ENCODE peak calls at places on chromosomes 13 and 19, in ten cellular contexts. One of them, this sample, is unnamed. For H3K9me3, the result is how much of the 10 kb centered on the place peaks cover.

GRCh38 chr19:31350033-31350692 is 927 bp upstream of the TSHZ3 start:
- DNase-seq in tibial artery: peak
- DNase-seq in uterus: peak
- DNase-seq in MM.1S: no peak
- DNase-seq in tibial nerve: no peak
- DNase-seq in cardiac muscle cell: peak
- DNase-seq in hepatocyte: peak
- DNase-seq in K562: no peak
- DNase-seq in left lung: peak
- DNase-seq in PC-3: no peak
- DNase-seq in this sample: peak

GRCh38 chr19:54938906-54939305 is 8.4 kb downstream of the NLRP7 start:
- DNase-seq in tibial artery: no peak
- DNase-seq in uterus: no peak
- DNase-seq in MM.1S: peak
- DNase-seq in tibial nerve: no peak
- DNase-seq in cardiac muscle cell: no peak
- DNase-seq in hepatocyte: no peak
- DNase-seq in K562: no peak
- DNase-seq in left lung: no peak
- DNase-seq in PC-3: no peak
- DNase-seq in this sample: no peak

GRCh38 chr19:40646564-40647254 is 43.7 kb downstream of the NUMBL start:
- DNase-seq in tibial artery: no peak
- DNase-seq in uterus: no peak
- DNase-seq in MM.1S: no peak
- DNase-seq in tibial nerve: no peak
- DNase-seq in cardiac muscle cell: no peak
- DNase-seq in hepatocyte: no peak
- DNase-seq in K562: no peak
- DNase-seq in left lung: no peak
- DNase-seq in PC-3: peak
- DNase-seq in this sample: no peak

GRCh38 chr13:110714798-110715394 is 1.4 kb downstream of the ING1 start:
- DNase-seq in tibial artery: peak
- DNase-seq in uterus: peak
- DNase-seq in MM.1S: peak
- DNase-seq in tibial nerve: peak
- DNase-seq in cardiac muscle cell: peak
- DNase-seq in hepatocyte: peak
- DNase-seq in K562: peak
- DNase-seq in left lung: peak
- DNase-seq in PC-3: peak
- DNase-seq in this sample: peak

GRCh38 chr19:17205237-17206140 is 9.7 kb upstream of the USE1 start:
- DNase-seq in tibial artery: no peak
- DNase-seq in uterus: peak
- DNase-seq in MM.1S: peak
- DNase-seq in tibial nerve: no peak
- DNase-seq in cardiac muscle cell: peak
- DNase-seq in hepatocyte: peak
- DNase-seq in K562: peak
- DNase-seq in left lung: no peak
- DNase-seq in PC-3: peak
- DNase-seq in this sample: no peak

GRCh38 chr19:3179739-3180293 is 1.2 kb downstream of the S1PR4 start:
- DNase-seq in tibial artery: no peak
- DNase-seq in uterus: no peak
- DNase-seq in MM.1S: no peak
- DNase-seq in tibial nerve: no peak
- DNase-seq in cardiac muscle cell: no peak
- DNase-seq in hepatocyte: no peak
- DNase-seq in K562: no peak
- DNase-seq in left lung: no peak
- DNase-seq in PC-3: no peak
- DNase-seq in this sample: peak

GRCh38 chr13:98313023-98313937 is 136.2 kb upstream of the RNF113B start:
- DNase-seq in tibial artery: no peak
- DNase-seq in uterus: no peak
- DNase-seq in MM.1S: no peak
- DNase-seq in tibial nerve: no peak
- DNase-seq in cardiac muscle cell: no peak
- DNase-seq in hepatocyte: no peak
- DNase-seq in K562: no peak
- DNase-seq in left lung: no peak
- DNase-seq in PC-3: no peak
- DNase-seq in this sample: no peak

GRCh38 chr19:41535029-41535622 is 40.8 kb upstream of the CEACAM21 start:
- DNase-seq in tibial artery: no peak
- DNase-seq in uterus: no peak
- DNase-seq in MM.1S: peak
- DNase-seq in tibial nerve: no peak
- DNase-seq in cardiac muscle cell: no peak
- DNase-seq in hepatocyte: no peak
- DNase-seq in K562: no peak
- DNase-seq in left lung: no peak
- DNase-seq in PC-3: no peak
- DNase-seq in this sample: no peak

GRCh38 chr13:40665061-40665753 is 1.2 kb downstream of the FOXO1 start:
- DNase-seq in tibial artery: peak
- DNase-seq in uterus: peak
- DNase-seq in MM.1S: peak
- DNase-seq in tibial nerve: no peak
- DNase-seq in cardiac muscle cell: no peak
- DNase-seq in hepatocyte: peak
- DNase-seq in K562: peak
- DNase-seq in left lung: peak
- DNase-seq in PC-3: peak
- DNase-seq in this sample: peak

GRCh38 chr19:38321646-38322323 is 2.1 kb downstream of the KCNK6 start:
- DNase-seq in tibial artery: no peak
- DNase-seq in uterus: peak
- DNase-seq in MM.1S: no peak
- DNase-seq in tibial nerve: no peak
- DNase-seq in cardiac muscle cell: peak
- DNase-seq in hepatocyte: peak
- DNase-seq in K562: peak
- DNase-seq in left lung: peak
- DNase-seq in PC-3: no peak
- DNase-seq in this sample: no peak

DNA sequence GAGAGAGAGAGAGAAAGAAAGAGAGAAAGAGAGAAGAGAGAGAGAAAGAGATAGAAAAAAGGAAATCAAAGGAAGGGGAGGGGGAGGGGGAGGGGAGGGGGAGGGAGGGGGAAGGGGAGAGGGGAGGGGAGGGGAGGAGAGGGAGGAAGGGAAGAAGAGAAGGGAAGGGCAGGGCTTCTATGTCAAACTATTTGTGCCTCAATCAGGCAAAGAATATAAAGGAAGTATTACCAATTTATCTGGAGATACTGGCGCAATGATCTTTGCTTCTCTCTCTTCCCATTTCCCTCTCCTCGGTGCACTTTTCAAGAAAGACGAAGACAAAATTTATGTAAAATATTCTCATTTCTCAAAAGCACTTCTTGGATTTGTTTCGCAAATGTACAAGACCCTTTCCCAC is 9.3 kb upstream of the INSR start:
- DNase-seq in tibial artery: no peak
- DNase-seq in uterus: no peak
- DNase-seq in MM.1S: no peak
- DNase-seq in tibial nerve: no peak
- DNase-seq in cardiac muscle cell: no peak
- DNase-seq in hepatocyte: no peak
- DNase-seq in K562: no peak
- DNase-seq in left lung: no peak
- DNase-seq in PC-3: no peak
- DNase-seq in this sample: no peak
- H3K27ac ChIP-seq in tibial artery: no peak
- H3K27ac ChIP-seq in uterus: no peak
- H3K27ac ChIP-seq in MM.1S: no peak
- H3K27ac ChIP-seq in tibial nerve: no peak
- H3K27ac ChIP-seq in cardiac muscle cell: no peak
- H3K27ac ChIP-seq in hepatocyte: no peak
- H3K27ac ChIP-seq in K562: no peak
- H3K27ac ChIP-seq in left lung: no peak
- H3K27ac ChIP-seq in PC-3: no peak
- H3K27ac ChIP-seq in this sample: no peak

GRCh38 chr19:876089-876488 is 16.6 kb downstream of the CFD start:
- DNase-seq in tibial artery: no peak
- DNase-seq in uterus: no peak
- DNase-seq in MM.1S: no peak
- DNase-seq in tibial nerve: no peak
- DNase-seq in cardiac muscle cell: no peak
- DNase-seq in hepatocyte: no peak
- DNase-seq in K562: no peak
- DNase-seq in left lung: no peak
- DNase-seq in PC-3: no peak
- DNase-seq in this sample: no peak
- H3K9me3 ChIP-seq in tibial artery: under half
- H3K9me3 ChIP-seq in uterus: under half
- H3K9me3 ChIP-seq in MM.1S: under half
- H3K9me3 ChIP-seq in tibial nerve: under half
- H3K9me3 ChIP-seq in cardiac muscle cell: under half
- H3K9me3 ChIP-seq in hepatocyte: under half
- H3K9me3 ChIP-seq in K562: under half
- H3K9me3 ChIP-seq in left lung: under half
- H3K9me3 ChIP-seq in PC-3: under half
- H3K9me3 ChIP-seq in this sample: under half

GRCh38 chr19:12723383-12723642 is 419 bp downstream of the TNPO2 start:
- DNase-seq in tibial artery: no peak
- DNase-seq in uterus: no peak
- DNase-seq in MM.1S: peak
- DNase-seq in tibial nerve: no peak
- DNase-seq in cardiac muscle cell: no peak
- DNase-seq in hepatocyte: no peak
- DNase-seq in K562: no peak
- DNase-seq in left lung: no peak
- DNase-seq in PC-3: no peak
- DNase-seq in this sample: no peak

GRCh38 chr19:12720851-12721655 is 2.7 kb downstream of the TNPO2 start:
- DNase-seq in tibial artery: no peak
- DNase-seq in uterus: no peak
- DNase-seq in MM.1S: no peak
- DNase-seq in tibial nerve: no peak
- DNase-seq in cardiac muscle cell: peak
- DNase-seq in hepatocyte: peak
- DNase-seq in K562: peak
- DNase-seq in left lung: no peak
- DNase-seq in PC-3: peak
- DNase-seq in this sample: no peak

GRCh38 chr19:12722566-12723382 is 958 bp downstream of the TNPO2 start:
- DNase-seq in tibial artery: peak
- DNase-seq in uterus: peak
- DNase-seq in MM.1S: peak
- DNase-seq in tibial nerve: peak
- DNase-seq in cardiac muscle cell: peak
- DNase-seq in hepatocyte: peak
- DNase-seq in K562: peak
- DNase-seq in left lung: peak
- DNase-seq in PC-3: peak
- DNase-seq in this sample: peak

GRCh38 chr19:12721656-12722565 is 1.8 kb downstream of the TNPO2 start:
- DNase-seq in tibial artery: peak
- DNase-seq in uterus: peak
- DNase-seq in MM.1S: peak
- DNase-seq in tibial nerve: no peak
- DNase-seq in cardiac muscle cell: peak
- DNase-seq in hepatocyte: peak
- DNase-seq in K562: peak
- DNase-seq in left lung: peak
- DNase-seq in PC-3: peak
- DNase-seq in this sample: peak

GRCh38 chr19:12720296-12720695 is 3.4 kb downstream of the TNPO2 start:
- DNase-seq in tibial artery: no peak
- DNase-seq in uterus: no peak
- DNase-seq in MM.1S: no peak
- DNase-seq in tibial nerve: no peak
- DNase-seq in cardiac muscle cell: no peak
- DNase-seq in hepatocyte: no peak
- DNase-seq in K562: no peak
- DNase-seq in left lung: no peak
- DNase-seq in PC-3: no peak
- DNase-seq in this sample: no peak
- H3K27ac ChIP-seq in tibial artery: peak
- H3K27ac ChIP-seq in uterus: peak
- H3K27ac ChIP-seq in MM.1S: no peak
- H3K27ac ChIP-seq in tibial nerve: peak
- H3K27ac ChIP-seq in cardiac muscle cell: peak
- H3K27ac ChIP-seq in hepatocyte: peak
- H3K27ac ChIP-seq in K562: peak
- H3K27ac ChIP-seq in left lung: no peak
- H3K27ac ChIP-seq in PC-3: no peak
- H3K27ac ChIP-seq in this sample: no peak

DNA sequence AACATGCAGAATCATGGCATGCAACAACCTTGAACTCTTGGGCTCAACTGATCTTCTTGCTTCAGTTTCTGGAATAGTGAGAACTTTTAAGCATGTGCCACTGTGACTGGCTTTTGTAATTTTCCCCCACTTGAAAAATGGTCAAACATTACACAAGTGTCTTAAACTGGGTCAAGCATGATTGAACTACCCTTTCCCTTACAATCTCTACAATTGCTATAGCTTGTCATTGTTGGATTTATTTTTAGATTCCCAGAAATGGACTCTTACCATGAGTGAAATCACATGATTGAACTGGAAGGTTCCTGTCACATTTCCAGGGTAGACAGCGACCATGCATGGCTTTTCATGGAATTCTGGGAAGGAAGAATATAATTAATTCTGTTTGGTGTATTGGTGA is 102.2 kb upstream of the TUBA3C start:
- DNase-seq in tibial artery: no peak
- DNase-seq in uterus: no peak
- DNase-seq in MM.1S: no peak
- DNase-seq in tibial nerve: no peak
- DNase-seq in cardiac muscle cell: no peak
- DNase-seq in hepatocyte: no peak
- DNase-seq in K562: no peak
- DNase-seq in left lung: no peak
- DNase-seq in PC-3: no peak
- DNase-seq in this sample: no peak
- H3K9me3 ChIP-seq in tibial artery: under half
- H3K9me3 ChIP-seq in uterus: under half
- H3K9me3 ChIP-seq in MM.1S: under half
- H3K9me3 ChIP-seq in tibial nerve: under half
- H3K9me3 ChIP-seq in cardiac muscle cell: under half
- H3K9me3 ChIP-seq in hepatocyte: under half
- H3K9me3 ChIP-seq in K562: under half
- H3K9me3 ChIP-seq in left lung: under half
- H3K9me3 ChIP-seq in PC-3: under half
- H3K9me3 ChIP-seq in this sample: under half